ENCODE peak calls at places on chromosomes 13 and 19, in ten cellular contexts. One of them, this sample, is unnamed.

GRCh38 chr19:49665301-49666119 is at the start of the genes BCL2L12 and IRF3:
- DNase-seq in effector CD4-positive, alpha-beta T cell: peak
- DNase-seq in EH: peak
- DNase-seq in iris pigment epithelial cell: peak
- DNase-seq in activated T-helper 1 cell treated with Interleukin-2 at 50 U/mL for 16 hours: peak
- DNase-seq in stimulated activated CD8-positive, alpha-beta memory T cell treated with anti-CD3 and anti-CD28 coated beads, Interleukin-12 subunit alpha, Interleukin-12 subunit beta, amount 100 ng/mL, for 4 hours: peak
- DNase-seq in GM23338: peak
- DNase-seq in T-helper 17 cell: peak
- DNase-seq in HFFc6: peak
- DNase-seq in uterus: peak
- DNase-seq in this sample: peak

GRCh38 chr13:33183431-33184130 is 102.0 kb downstream of the STARD13 start:
- DNase-seq in GM23338: no peak
- DNase-seq in iris pigment epithelial cell: peak
- DNase-seq in effector CD4-positive, alpha-beta T cell: no peak
- DNase-seq in stimulated activated CD8-positive, alpha-beta memory T cell treated with anti-CD3 and anti-CD28 coated beads, Interleukin-12 subunit alpha, Interleukin-12 subunit beta, amount 100 ng/mL, for 4 hours: no peak
- DNase-seq in uterus: no peak
- DNase-seq in T-helper 17 cell: no peak
- DNase-seq in activated T-helper 1 cell treated with Interleukin-2 at 50 U/mL for 16 hours: no peak
- DNase-seq in EH: peak
- DNase-seq in HFFc6: peak
- DNase-seq in this sample: peak

GRCh38 chr19:6021878-6022569 is 44.1 kb upstream of the RANBP3 start:
- DNase-seq in activated T-helper 1 cell treated with Interleukin-2 at 50 U/mL for 16 hours: peak
- DNase-seq in stimulated activated CD8-positive, alpha-beta memory T cell treated with anti-CD3 and anti-CD28 coated beads, Interleukin-12 subunit alpha, Interleukin-12 subunit beta, amount 100 ng/mL, for 4 hours: peak
- DNase-seq in HFFc6: peak
- DNase-seq in GM23338: peak
- DNase-seq in uterus: peak
- DNase-seq in effector CD4-positive, alpha-beta T cell: peak
- DNase-seq in T-helper 17 cell: peak
- DNase-seq in iris pigment epithelial cell: peak
- DNase-seq in EH: peak
- DNase-seq in this sample: peak

GRCh38 chr19:36046443-36047050 is 7.5 kb downstream of the THAP8 start:
- DNase-seq in stimulated activated CD8-positive, alpha-beta memory T cell treated with anti-CD3 and anti-CD28 coated beads, Interleukin-12 subunit alpha, Interleukin-12 subunit beta, amount 100 ng/mL, for 4 hours: no peak
- DNase-seq in GM23338: peak
- DNase-seq in T-helper 17 cell: no peak
- DNase-seq in iris pigment epithelial cell: peak
- DNase-seq in HFFc6: no peak
- DNase-seq in EH: peak
- DNase-seq in uterus: no peak
- DNase-seq in activated T-helper 1 cell treated with Interleukin-2 at 50 U/mL for 16 hours: no peak
- DNase-seq in effector CD4-positive, alpha-beta T cell: no peak
- DNase-seq in this sample: peak

GRCh38 chr13:74910399-74910798 is 571.6 kb downstream of the TBC1D4 start:
- DNase-seq in GM23338: no peak
- DNase-seq in uterus: no peak
- DNase-seq in iris pigment epithelial cell: no peak
- DNase-seq in activated T-helper 1 cell treated with Interleukin-2 at 50 U/mL for 16 hours: no peak
- DNase-seq in HFFc6: no peak
- DNase-seq in EH: no peak
- DNase-seq in stimulated activated CD8-positive, alpha-beta memory T cell treated with anti-CD3 and anti-CD28 coated beads, Interleukin-12 subunit alpha, Interleukin-12 subunit beta, amount 100 ng/mL, for 4 hours: no peak
- DNase-seq in effector CD4-positive, alpha-beta T cell: no peak
- DNase-seq in T-helper 17 cell: no peak
- DNase-seq in this sample: no peak

GRCh38 chr13:112062619-112063308 is 4.2 kb upstream of the SOX1 start:
- DNase-seq in stimulated activated CD8-positive, alpha-beta memory T cell treated with anti-CD3 and anti-CD28 coated beads, Interleukin-12 subunit alpha, Interleukin-12 subunit beta, amount 100 ng/mL, for 4 hours: no peak
- DNase-seq in T-helper 17 cell: no peak
- DNase-seq in EH: no peak
- DNase-seq in GM23338: peak
- DNase-seq in uterus: no peak
- DNase-seq in effector CD4-positive, alpha-beta T cell: no peak
- DNase-seq in activated T-helper 1 cell treated with Interleukin-2 at 50 U/mL for 16 hours: no peak
- DNase-seq in iris pigment epithelial cell: no peak
- DNase-seq in HFFc6: no peak
- DNase-seq in this sample: no peak

GRCh38 chr19:8340341-8341096 is 2.5 kb downstream of the KANK3 start:
- DNase-seq in HFFc6: no peak
- DNase-seq in EH: no peak
- DNase-seq in effector CD4-positive, alpha-beta T cell: no peak
- DNase-seq in activated T-helper 1 cell treated with Interleukin-2 at 50 U/mL for 16 hours: no peak
- DNase-seq in uterus: peak
- DNase-seq in GM23338: peak
- DNase-seq in iris pigment epithelial cell: no peak
- DNase-seq in T-helper 17 cell: no peak
- DNase-seq in stimulated activated CD8-positive, alpha-beta memory T cell treated with anti-CD3 and anti-CD28 coated beads, Interleukin-12 subunit alpha, Interleukin-12 subunit beta, amount 100 ng/mL, for 4 hours: no peak
- DNase-seq in this sample: no peak

GRCh38 chr13:79307866-79308298 is 98.2 kb downstream of the RBM26 start:
- DNase-seq in uterus: no peak
- DNase-seq in effector CD4-positive, alpha-beta T cell: no peak
- DNase-seq in GM23338: peak
- DNase-seq in activated T-helper 1 cell treated with Interleukin-2 at 50 U/mL for 16 hours: no peak
- DNase-seq in HFFc6: peak
- DNase-seq in stimulated activated CD8-positive, alpha-beta memory T cell treated with anti-CD3 and anti-CD28 coated beads, Interleukin-12 subunit alpha, Interleukin-12 subunit beta, amount 100 ng/mL, for 4 hours: no peak
- DNase-seq in T-helper 17 cell: no peak
- DNase-seq in iris pigment epithelial cell: peak
- DNase-seq in EH: peak
- DNase-seq in this sample: no peak

GRCh38 chr19:12965017-12965811 is 4.2 kb upstream of the DAND5 start:
- DNase-seq in effector CD4-positive, alpha-beta T cell: peak
- DNase-seq in EH: peak
- DNase-seq in activated T-helper 1 cell treated with Interleukin-2 at 50 U/mL for 16 hours: peak
- DNase-seq in T-helper 17 cell: peak
- DNase-seq in iris pigment epithelial cell: peak
- DNase-seq in stimulated activated CD8-positive, alpha-beta memory T cell treated with anti-CD3 and anti-CD28 coated beads, Interleukin-12 subunit alpha, Interleukin-12 subunit beta, amount 100 ng/mL, for 4 hours: peak
- DNase-seq in uterus: peak
- DNase-seq in GM23338: peak
- DNase-seq in HFFc6: peak
- DNase-seq in this sample: peak

GRCh38 chr13:27038323-27038722 is 133.3 kb downstream of the USP12 start:
- DNase-seq in activated T-helper 1 cell treated with Interleukin-2 at 50 U/mL for 16 hours: no peak
- DNase-seq in stimulated activated CD8-positive, alpha-beta memory T cell treated with anti-CD3 and anti-CD28 coated beads, Interleukin-12 subunit alpha, Interleukin-12 subunit beta, amount 100 ng/mL, for 4 hours: no peak
- DNase-seq in HFFc6: peak
- DNase-seq in uterus: no peak
- DNase-seq in GM23338: no peak
- DNase-seq in iris pigment epithelial cell: peak
- DNase-seq in T-helper 17 cell: no peak
- DNase-seq in EH: peak
- DNase-seq in effector CD4-positive, alpha-beta T cell: no peak
- DNase-seq in this sample: peak

GRCh38 chr13:26973946-26974345 is 197.7 kb downstream of the USP12 start:
- DNase-seq in EH: no peak
- DNase-seq in effector CD4-positive, alpha-beta T cell: no peak
- DNase-seq in GM23338: no peak
- DNase-seq in stimulated activated CD8-positive, alpha-beta memory T cell treated with anti-CD3 and anti-CD28 coated beads, Interleukin-12 subunit alpha, Interleukin-12 subunit beta, amount 100 ng/mL, for 4 hours: no peak
- DNase-seq in T-helper 17 cell: no peak
- DNase-seq in uterus: no peak
- DNase-seq in iris pigment epithelial cell: no peak
- DNase-seq in activated T-helper 1 cell treated with Interleukin-2 at 50 U/mL for 16 hours: no peak
- DNase-seq in HFFc6: no peak
- DNase-seq in this sample: no peak

GRCh38 chr13:112760440-112760839 is 70.6 kb downstream of the ATP11A start:
- DNase-seq in HFFc6: peak
- DNase-seq in EH: peak
- DNase-seq in T-helper 17 cell: no peak
- DNase-seq in uterus: no peak
- DNase-seq in activated T-helper 1 cell treated with Interleukin-2 at 50 U/mL for 16 hours: no peak
- DNase-seq in effector CD4-positive, alpha-beta T cell: no peak
- DNase-seq in GM23338: no peak
- DNase-seq in stimulated activated CD8-positive, alpha-beta memory T cell treated with anti-CD3 and anti-CD28 coated beads, Interleukin-12 subunit alpha, Interleukin-12 subunit beta, amount 100 ng/mL, for 4 hours: no peak
- DNase-seq in iris pigment epithelial cell: peak
- DNase-seq in this sample: no peak

GRCh38 chr19:1914826-1915341 is 9.7 kb downstream of the ADAT3 start:
- DNase-seq in HFFc6: no peak
- DNase-seq in T-helper 17 cell: no peak
- DNase-seq in GM23338: no peak
- DNase-seq in stimulated activated CD8-positive, alpha-beta memory T cell treated with anti-CD3 and anti-CD28 coated beads, Interleukin-12 subunit alpha, Interleukin-12 subunit beta, amount 100 ng/mL, for 4 hours: no peak
- DNase-seq in EH: no peak
- DNase-seq in iris pigment epithelial cell: no peak
- DNase-seq in activated T-helper 1 cell treated with Interleukin-2 at 50 U/mL for 16 hours: no peak
- DNase-seq in uterus: no peak
- DNase-seq in effector CD4-positive, alpha-beta T cell: no peak
- DNase-seq in this sample: no peak

GRCh38 chr19:18488403-18488723 is 33.5 kb downstream of the ELL start:
- DNase-seq in EH: peak
- DNase-seq in HFFc6: no peak
- DNase-seq in effector CD4-positive, alpha-beta T cell: no peak
- DNase-seq in T-helper 17 cell: no peak
- DNase-seq in iris pigment epithelial cell: no peak
- DNase-seq in stimulated activated CD8-positive, alpha-beta memory T cell treated with anti-CD3 and anti-CD28 coated beads, Interleukin-12 subunit alpha, Interleukin-12 subunit beta, amount 100 ng/mL, for 4 hours: no peak
- DNase-seq in GM23338: no peak
- DNase-seq in uterus: no peak
- DNase-seq in activated T-helper 1 cell treated with Interleukin-2 at 50 U/mL for 16 hours: no peak
- DNase-seq in this sample: peak

GRCh38 chr13:64278493-64278892 is 2862.8 kb upstream of the PCDH20 start:
- DNase-seq in iris pigment epithelial cell: peak
- DNase-seq in GM23338: no peak
- DNase-seq in HFFc6: peak
- DNase-seq in T-helper 17 cell: no peak
- DNase-seq in activated T-helper 1 cell treated with Interleukin-2 at 50 U/mL for 16 hours: no peak
- DNase-seq in stimulated activated CD8-positive, alpha-beta memory T cell treated with anti-CD3 and anti-CD28 coated beads, Interleukin-12 subunit alpha, Interleukin-12 subunit beta, amount 100 ng/mL, for 4 hours: no peak
- DNase-seq in effector CD4-positive, alpha-beta T cell: no peak
- DNase-seq in uterus: no peak
- DNase-seq in EH: peak
- DNase-seq in this sample: peak

GRCh38 chr13:59906413-59907027 is 257.2 kb downstream of the DIAPH3 start:
- DNase-seq in stimulated activated CD8-positive, alpha-beta memory T cell treated with anti-CD3 and anti-CD28 coated beads, Interleukin-12 subunit alpha, Interleukin-12 subunit beta, amount 100 ng/mL, for 4 hours: no peak
- DNase-seq in effector CD4-positive, alpha-beta T cell: no peak
- DNase-seq in iris pigment epithelial cell: peak
- DNase-seq in T-helper 17 cell: no peak
- DNase-seq in HFFc6: peak
- DNase-seq in GM23338: peak
- DNase-seq in uterus: no peak
- DNase-seq in EH: peak
- DNase-seq in activated T-helper 1 cell treated with Interleukin-2 at 50 U/mL for 16 hours: no peak
- DNase-seq in this sample: peak

GRCh38 chr19:40256511-40256910 is 28.6 kb downstream of the AKT2 start:
- DNase-seq in HFFc6: no peak
- DNase-seq in uterus: no peak
- DNase-seq in T-helper 17 cell: no peak
- DNase-seq in EH: no peak
- DNase-seq in activated T-helper 1 cell treated with Interleukin-2 at 50 U/mL for 16 hours: no peak
- DNase-seq in stimulated activated CD8-positive, alpha-beta memory T cell treated with anti-CD3 and anti-CD28 coated beads, Interleukin-12 subunit alpha, Interleukin-12 subunit beta, amount 100 ng/mL, for 4 hours: no peak
- DNase-seq in iris pigment epithelial cell: no peak
- DNase-seq in GM23338: no peak
- DNase-seq in effector CD4-positive, alpha-beta T cell: no peak
- DNase-seq in this sample: no peak

GRCh38 chr13:111895896-111896821 is 170.8 kb upstream of the SOX1 start:
- DNase-seq in effector CD4-positive, alpha-beta T cell: no peak
- DNase-seq in activated T-helper 1 cell treated with Interleukin-2 at 50 U/mL for 16 hours: no peak
- DNase-seq in HFFc6: no peak
- DNase-seq in T-helper 17 cell: no peak
- DNase-seq in uterus: no peak
- DNase-seq in GM23338: no peak
- DNase-seq in EH: no peak
- DNase-seq in stimulated activated CD8-positive, alpha-beta memory T cell treated with anti-CD3 and anti-CD28 coated beads, Interleukin-12 subunit alpha, Interleukin-12 subunit beta, amount 100 ng/mL, for 4 hours: no peak
- DNase-seq in iris pigment epithelial cell: no peak
- DNase-seq in this sample: no peak

GRCh38 chr13:39692650-39693438 is 37.4 kb downstream of the COG6 start:
- DNase-seq in HFFc6: no peak
- DNase-seq in stimulated activated CD8-positive, alpha-beta memory T cell treated with anti-CD3 and anti-CD28 coated beads, Interleukin-12 subunit alpha, Interleukin-12 subunit beta, amount 100 ng/mL, for 4 hours: no peak
- DNase-seq in uterus: no peak
- DNase-seq in GM23338: no peak
- DNase-seq in EH: peak
- DNase-seq in activated T-helper 1 cell treated with Interleukin-2 at 50 U/mL for 16 hours: no peak
- DNase-seq in effector CD4-positive, alpha-beta T cell: no peak
- DNase-seq in iris pigment epithelial cell: peak
- DNase-seq in T-helper 17 cell: no peak
- DNase-seq in this sample: peak

GRCh38 chr19:12664406-12665280 is 1.9 kb downstream of the MAN2B1 start:
- DNase-seq in EH: peak
- DNase-seq in GM23338: peak
- DNase-seq in HFFc6: no peak
- DNase-seq in stimulated activated CD8-positive, alpha-beta memory T cell treated with anti-CD3 and anti-CD28 coated beads, Interleukin-12 subunit alpha, Interleukin-12 subunit beta, amount 100 ng/mL, for 4 hours: no peak
- DNase-seq in T-helper 17 cell: no peak
- DNase-seq in iris pigment epithelial cell: no peak
- DNase-seq in effector CD4-positive, alpha-beta T cell: no peak
- DNase-seq in activated T-helper 1 cell treated with Interleukin-2 at 50 U/mL for 16 hours: no peak
- DNase-seq in uterus: no peak
- DNase-seq in this sample: no peak

GRCh38 chr19:52941941-52942370 is 18.7 kb upstream of the ZNF888 start:
- DNase-seq in effector CD4-positive, alpha-beta T cell: no peak
- DNase-seq in stimulated activated CD8-positive, alpha-beta memory T cell treated with anti-CD3 and anti-CD28 coated beads, Interleukin-12 subunit alpha, Interleukin-12 subunit beta, amount 100 ng/mL, for 4 hours: no peak
- DNase-seq in GM23338: peak
- DNase-seq in iris pigment epithelial cell: peak
- DNase-seq in T-helper 17 cell: no peak
- DNase-seq in EH: peak
- DNase-seq in HFFc6: peak
- DNase-seq in activated T-helper 1 cell treated with Interleukin-2 at 50 U/mL for 16 hours: no peak
- DNase-seq in uterus: peak
- DNase-seq in this sample: peak

GRCh38 chr13:82323101-82323500 is 1559.2 kb downstream of the SLITRK1 start:
- DNase-seq in activated T-helper 1 cell treated with Interleukin-2 at 50 U/mL for 16 hours: no peak
- DNase-seq in T-helper 17 cell: no peak
- DNase-seq in EH: no peak
- DNase-seq in iris pigment epithelial cell: no peak
- DNase-seq in effector CD4-positive, alpha-beta T cell: no peak
- DNase-seq in stimulated activated CD8-positive, alpha-beta memory T cell treated with anti-CD3 and anti-CD28 coated beads, Interleukin-12 subunit alpha, Interleukin-12 subunit beta, amount 100 ng/mL, for 4 hours: no peak
- DNase-seq in GM23338: no peak
- DNase-seq in uterus: no peak
- DNase-seq in HFFc6: no peak
- DNase-seq in this sample: no peak

GRCh38 chr19:1624458-1624857 is 19.2 kb upstream of the UQCR11 start:
- DNase-seq in effector CD4-positive, alpha-beta T cell: peak
- DNase-seq in stimulated activated CD8-positive, alpha-beta memory T cell treated with anti-CD3 and anti-CD28 coated beads, Interleukin-12 subunit alpha, Interleukin-12 subunit beta, amount 100 ng/mL, for 4 hours: no peak
- DNase-seq in iris pigment epithelial cell: peak
- DNase-seq in uterus: no peak
- DNase-seq in HFFc6: no peak
- DNase-seq in EH: peak
- DNase-seq in GM23338: peak
- DNase-seq in T-helper 17 cell: peak
- DNase-seq in activated T-helper 1 cell treated with Interleukin-2 at 50 U/mL for 16 hours: no peak
- DNase-seq in this sample: peak

GRCh38 chr13:86559915-86560314 is 760.7 kb upstream of the SLITRK6 start:
- DNase-seq in uterus: no peak
- DNase-seq in stimulated activated CD8-positive, alpha-beta memory T cell treated with anti-CD3 and anti-CD28 coated beads, Interleukin-12 subunit alpha, Interleukin-12 subunit beta, amount 100 ng/mL, for 4 hours: no peak
- DNase-seq in EH: no peak
- DNase-seq in HFFc6: no peak
- DNase-seq in GM23338: no peak
- DNase-seq in effector CD4-positive, alpha-beta T cell: no peak
- DNase-seq in T-helper 17 cell: no peak
- DNase-seq in activated T-helper 1 cell treated with Interleukin-2 at 50 U/mL for 16 hours: no peak
- DNase-seq in iris pigment epithelial cell: no peak
- DNase-seq in this sample: no peak

GRCh38 chr13:97397267-97397666 is 36.7 kb upstream of the RAP2A start:
- DNase-seq in EH: no peak
- DNase-seq in activated T-helper 1 cell treated with Interleukin-2 at 50 U/mL for 16 hours: no peak
- DNase-seq in iris pigment epithelial cell: no peak
- DNase-seq in HFFc6: no peak
- DNase-seq in effector CD4-positive, alpha-beta T cell: no peak
- DNase-seq in stimulated activated CD8-positive, alpha-beta memory T cell treated with anti-CD3 and anti-CD28 coated beads, Interleukin-12 subunit alpha, Interleukin-12 subunit beta, amount 100 ng/mL, for 4 hours: no peak
- DNase-seq in GM23338: no peak
- DNase-seq in T-helper 17 cell: no peak
- DNase-seq in uterus: no peak
- DNase-seq in this sample: no peak